ENCODE peak calls at places on chromosomes 3 and 15, in nine cellular contexts. S, B, A, L, V, N, I, U and O are unnamed samples.

GRCh38 chr15:29105151-29105785 is 164.4 kb downstream of the NSMCE3 start:
- DNase-seq in B (no peak), S (no peak), L (no peak), I (no peak), N (no peak), U (no peak), A (no peak), V (no peak), O (no peak)

GRCh38 chr3:129967761-129968160 is 6.8 kb upstream of the TRH start:
- DNase-seq in I (no peak), B (no peak), U (no peak), V (no peak), N (no peak), A (no peak), S (no peak), L (no peak), O (no peak)

GRCh38 chr15:89912674-89913396 is at the start of gene ARPIN:
- DNase-seq in L (peak), N (no peak), B (peak), I (no peak), U (peak), A (no peak), V (no peak), S (no peak), O (peak)

GRCh38 chr15:62164500-62165028 is 521 bp downstream of the C2CD4B start:
- DNase-seq in N (no peak), I (peak), A (peak), U (peak), S (no peak), B (no peak), L (peak), V (no peak), O (no peak)

GRCh38 chr3:50299929-50300680 is 900 bp upstream of the HYAL3 start:
- DNase-seq in A (no peak), I (no peak), B (peak), S (no peak), L (no peak), U (peak), V (no peak), N (no peak), O (no peak)

GRCh38 chr15:40084657-40085056 is 24.0 kb downstream of the BMF start:
- DNase-seq in I (no peak), A (no peak), S (no peak), L (no peak), N (no peak), B (no peak), V (no peak), U (no peak), O (no peak)

GRCh38 chr15:79071901-79072300 is 18.7 kb downstream of the RASGRF1 start:
- DNase-seq in V (no peak), S (no peak), B (no peak), U (peak), N (no peak), L (peak), A (no peak), I (no peak), O (no peak)

GRCh38 chr3:52039846-52040245 is 16.5 kb downstream of the DUSP7 start:
- DNase-seq in S (no peak), U (no peak), N (no peak), L (peak), B (peak), V (no peak), A (no peak), I (no peak), O (no peak)

GRCh38 chr3:133540896-133541674 is 32.4 kb upstream of the CDV3 start:
- DNase-seq in I (no peak), L (no peak), V (no peak), N (no peak), U (peak), B (no peak), A (no peak), S (no peak), O (no peak)

GRCh38 chr15:56978898-56979662 is 60.6 kb downstream of the TCF12 start:
- DNase-seq in N (no peak), V (no peak), A (no peak), L (no peak), B (no peak), I (no peak), S (no peak), U (peak), O (peak)

GRCh38 chr3:13504161-13504831 is 24.2 kb downstream of the HDAC11 start:
- DNase-seq in L (no peak), B (no peak), I (no peak), V (no peak), U (no peak), S (no peak), N (no peak), A (no peak), O (no peak)

GRCh38 chr15:31571676-31572075 is 245.0 kb downstream of the KLF13 start:
- DNase-seq in L (no peak), U (no peak), I (no peak), S (peak), B (no peak), V (peak), A (no peak), N (no peak), O (no peak)

GRCh38 chr3:71684752-71685151 is 40.5 kb downstream of the EIF4E3 start:
- DNase-seq in B (no peak), N (no peak), U (peak), I (no peak), S (no peak), A (no peak), L (no peak), V (no peak), O (no peak)

GRCh38 chr15:66993874-66994696 is 71.3 kb upstream of the SMAD3 start:
- DNase-seq in N (no peak), V (no peak), L (no peak), A (no peak), U (no peak), I (no peak), B (no peak), S (no peak), O (no peak)

GRCh38 chr3:129461461-129462146 is 21.6 kb downstream of the IFT122 start:
- DNase-seq in I (no peak), U (no peak), A (no peak), N (no peak), B (no peak), V (no peak), L (peak), S (no peak), O (no peak)

GRCh38 chr3:39668420-39668819 is 141.0 kb upstream of the MYRIP start:
- DNase-seq in U (peak), I (peak), N (no peak), L (no peak), S (peak), V (peak), A (no peak), B (peak), O (peak)

GRCh38 chr15:20341901-20342605 is 199.5 kb downstream of the GOLGA6L6 start:
- DNase-seq in I (no peak), A (peak), U (peak), V (no peak), S (peak), L (peak), N (no peak), B (no peak), O (no peak)

GRCh38 chr3:183180105-183180763 is 17.7 kb upstream of the LAMP3 start:
- DNase-seq in A (no peak), V (no peak), N (no peak), B (peak), S (no peak), L (no peak), U (no peak), I (no peak), O (no peak)

GRCh38 chr15:80242132-80242769 is 9.8 kb downstream of the CTXND1 start:
- DNase-seq in S (peak), B (no peak), V (peak), L (peak), I (no peak), N (no peak), A (no peak), U (peak), O (peak)

GRCh38 chr3:191961529-191961928 is 500.6 kb downstream of the PYDC2 start:
- DNase-seq in S (no peak), V (no peak), B (no peak), I (no peak), L (no peak), N (no peak), A (no peak), U (no peak), O (no peak)

GRCh38 chr3:40847571-40847992 is 322.8 kb downstream of the ZNF621 start:
- DNase-seq in N (no peak), B (no peak), L (no peak), V (no peak), S (no peak), U (no peak), A (no peak), I (no peak), O (no peak)

GRCh38 chr15:28459279-28459678 is 73.5 kb downstream of the GOLGA8G start:
- DNase-seq in S (peak), L (no peak), N (no peak), I (no peak), A (no peak), V (no peak), U (no peak), B (no peak), O (no peak)

GRCh38 chr15:73840771-73841170 is 32.6 kb upstream of the TBC1D21 start:
- DNase-seq in A (no peak), L (no peak), U (no peak), V (no peak), S (no peak), N (no peak), B (no peak), I (no peak), O (no peak)

GRCh38 chr3:37491776-37492175 is 317.4 kb upstream of the LRRFIP2 start:
- DNase-seq in U (peak), L (no peak), S (no peak), V (no peak), A (no peak), I (no peak), B (no peak), N (no peak), O (no peak)

GRCh38 chr3:72155391-72156064 is 370.6 kb upstream of the PROK2 start:
- DNase-seq in V (no peak), B (peak), S (no peak), L (peak), A (no peak), U (peak), I (no peak), N (no peak), O (no peak)

GRCh38 chr3:8266679-8267267 is 234.8 kb upstream of the LMCD1 start:
- DNase-seq in S (peak), B (peak), I (no peak), A (no peak), L (no peak), V (no peak), U (no peak), N (no peak), O (no peak)

GRCh38 chr3:195849322-195850074 is 37.8 kb upstream of the MUC4 start:
- DNase-seq in I (no peak), N (no peak), A (no peak), U (no peak), V (no peak), B (no peak), L (no peak), S (no peak), O (peak)

GRCh38 chr15:58466566-58466965 is 34.8 kb downstream of the LIPC start:
- DNase-seq in L (no peak), U (no peak), B (no peak), A (no peak), N (no peak), S (no peak), I (no peak), V (no peak), O (no peak)

GRCh38 chr3:32325957-32326356 is 65.7 kb upstream of the CMTM7 start:
- DNase-seq in I (no peak), N (no peak), L (no peak), V (no peak), B (no peak), S (no peak), U (no peak), A (no peak), O (no peak)